ENCODE peak calls at places on chromosome 5, in six cellular contexts. M is psoas muscle; U is kidney epithelial cell; H is GM23338; K is upper lobe of right lung; F is CD8-positive, alpha-beta T cell. O is an unnamed sample.

GRCh38 chr5:35320029-35320428 is 89.7 kb upstream of the PRLR start:
- DNase-seq in U (no peak), M (no peak), K (no peak), H (no peak), F (no peak), O (no peak)

GRCh38 chr5:159878988-159879471 is 37.3 kb upstream of the ADRA1B start:
- DNase-seq in F (no peak), K (peak), H (peak), M (peak), U (no peak), O (peak)

GRCh38 chr5:40572947-40573346 is 106.8 kb upstream of the PTGER4 start:
- DNase-seq in F (no peak), U (no peak), M (no peak), H (no peak), K (no peak), O (no peak)

GRCh38 chr5:176365663-176366574 is 632 bp downstream of the ARL10 start:
- DNase-seq in H (peak), U (no peak), K (peak), F (no peak), M (peak), O (peak)

GRCh38 chr5:156396063-156396829 is 69.3 kb downstream of the SGCD start:
- DNase-seq in F (no peak), U (no peak), K (no peak), M (no peak), H (no peak), O (no peak)

GRCh38 chr5:94709277-94709676 is 90.8 kb downstream of the SLF1 start:
- DNase-seq in M (no peak), K (no peak), U (no peak), H (no peak), F (no peak), O (no peak)

GRCh38 chr5:50786073-50786472 is 119.6 kb downstream of the PARP8 start:
- DNase-seq in F (no peak), M (no peak), H (no peak), U (no peak), K (no peak), O (no peak)

GRCh38 chr5:54832066-54832465 is 153.3 kb downstream of the ESM1 start:
- DNase-seq in K (no peak), U (no peak), H (no peak), F (no peak), M (no peak), O (no peak)

GRCh38 chr5:180816608-180817534 is 14.3 kb upstream of the MGAT1 start:
- DNase-seq in U (no peak), K (peak), F (no peak), M (no peak), H (no peak), O (no peak)

GRCh38 chr5:32505718-32506117 is 61.2 kb upstream of the ZFR start:
- DNase-seq in M (no peak), K (no peak), F (no peak), H (no peak), U (no peak), O (peak)

GRCh38 chr5:6632324-6632930 is 417 bp downstream of the NSUN2 start:
- DNase-seq in M (no peak), K (no peak), U (no peak), F (no peak), H (peak), O (no peak)

GRCh38 chr5:51388488-51389325 is 5.5 kb downstream of the ISL1 start:
- DNase-seq in M (no peak), F (no peak), U (no peak), K (no peak), H (no peak), O (no peak)

GRCh38 chr5:68292316-68292715 is 76.8 kb downstream of the PIK3R1 start:
- DNase-seq in H (no peak), U (no peak), M (no peak), F (no peak), K (no peak), O (no peak)

GRCh38 chr5:115738807-115739206 is 77.7 kb downstream of the CDO1 start:
- DNase-seq in U (no peak), H (no peak), M (no peak), F (no peak), K (no peak), O (no peak)

GRCh38 chr5:88823201-88823600 is 59.8 kb downstream of the MEF2C start:
- DNase-seq in M (no peak), F (no peak), H (no peak), K (no peak), U (no peak), O (no peak)
- H3K4me3 ChIP-seq in M (peak), F (no peak), H (no peak), K (no peak), U (no peak), O (no peak)

DNA sequence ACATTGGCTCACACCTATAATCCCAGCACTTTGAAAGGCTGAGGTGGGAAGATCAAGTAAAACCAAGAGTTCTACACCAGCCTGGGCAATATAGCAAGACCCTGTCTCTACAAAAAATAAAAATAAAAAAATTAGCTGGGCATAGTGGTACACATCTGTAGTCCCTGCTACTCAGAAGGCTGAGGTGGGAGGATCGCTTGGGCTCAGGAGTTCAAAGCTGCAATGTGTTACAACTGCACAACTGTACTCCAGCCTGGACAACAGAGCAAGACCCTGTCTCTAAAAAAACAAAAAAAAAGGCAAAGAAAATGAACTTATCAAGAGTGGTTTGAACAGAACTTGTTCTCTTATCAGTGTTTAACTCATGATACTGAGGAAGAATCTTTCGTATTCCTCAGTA is 29.3 kb downstream of the AP3B1 start:
- DNase-seq in M (no peak), H (no peak), U (no peak), K (no peak), F (no peak), O (no peak)
- H3K4me3 ChIP-seq in M (no peak), H (no peak), U (no peak), K (no peak), F (no peak), O (no peak)

GRCh38 chr5:90590-91547 is 1.1 kb upstream of the PLEKHG4B start:
- DNase-seq in F (no peak), U (no peak), K (no peak), H (peak), M (no peak), O (no peak)

GRCh38 chr5:91556-92263 is at the start of gene PLEKHG4B:
- DNase-seq in F (no peak), K (no peak), H (peak), U (no peak), M (no peak), O (peak)

GRCh38 chr5:94113-94892 is 2.3 kb downstream of the PLEKHG4B start:
- DNase-seq in M (no peak), F (no peak), U (no peak), K (no peak), H (no peak), O (no peak)

GRCh38 chr5:93221-93980 is 1.4 kb downstream of the PLEKHG4B start:
- DNase-seq in K (no peak), F (no peak), U (no peak), M (no peak), H (peak), O (no peak)

GRCh38 chr5:92391-93220 is 638 bp downstream of the PLEKHG4B start:
- DNase-seq in U (no peak), H (peak), F (no peak), M (no peak), K (no peak), O (peak)
- H3K4me3 ChIP-seq in U (no peak), H (peak), F (no peak), M (no peak), K (no peak), O (peak)

GRCh38 chr5:141039517-141039916 is 11.7 kb upstream of the PCDHB1 start:
- DNase-seq in K (no peak), M (no peak), U (no peak), H (peak), F (no peak), O (no peak)
- H3K4me3 ChIP-seq in K (no peak), M (no peak), U (no peak), H (peak), F (no peak), O (peak)

O was measured in neural progenitor cell.